ENCODE peak calls at places on chromosome 7, in six cellular contexts. B is H9, S is H1, G is mesendoderm, N is neuronal stem cell, C is mesenchymal stem cell. H is an unnamed sample.

GRCh38 chr7:130144632-130145171 is 60.5 kb downstream of the TMEM209 start:
- DNase-seq in C (peak), N (no peak), B (no peak), G (no peak), S (peak), H (peak)

GRCh38 chr7:28573059-28573553 is 160.8 kb downstream of the CREB5 start:
- DNase-seq in C (no peak), B (no peak), G (no peak), S (no peak), N (no peak), H (peak)

GRCh38 chr7:126411821-126412383 is 840.8 kb downstream of the GRM8 start:
- DNase-seq in B (no peak), N (no peak), G (no peak), S (no peak), C (no peak), H (no peak)

GRCh38 chr7:122010116-122010515 is 133.9 kb downstream of the AASS start:
- DNase-seq in G (no peak), C (no peak), N (no peak), B (no peak), S (no peak), H (no peak)

GRCh38 chr7:125061-125471 is 67.3 kb upstream of the FAM20C start:
- DNase-seq in S (no peak), N (no peak), G (no peak), B (no peak), C (no peak), H (no peak)

GRCh38 chr7:45863715-45864114 is 9.2 kb downstream of the CCDC201 start:
- DNase-seq in B (peak), N (no peak), C (no peak), G (peak), S (peak), H (no peak)

GRCh38 chr7:137933270-137934017 is 68.4 kb downstream of the CREB3L2 start:
- DNase-seq in S (no peak), N (no peak), B (no peak), C (peak), G (peak), H (peak)

GRCh38 chr7:126450269-126450671 is 802.5 kb downstream of the GRM8 start:
- DNase-seq in C (no peak), S (no peak), N (no peak), B (no peak), G (no peak), H (no peak)

GRCh38 chr7:148982596-148983219 is 45.6 kb downstream of the PDIA4 start:
- DNase-seq in G (peak), N (no peak), C (peak), B (no peak), S (no peak), H (peak)

DNA sequence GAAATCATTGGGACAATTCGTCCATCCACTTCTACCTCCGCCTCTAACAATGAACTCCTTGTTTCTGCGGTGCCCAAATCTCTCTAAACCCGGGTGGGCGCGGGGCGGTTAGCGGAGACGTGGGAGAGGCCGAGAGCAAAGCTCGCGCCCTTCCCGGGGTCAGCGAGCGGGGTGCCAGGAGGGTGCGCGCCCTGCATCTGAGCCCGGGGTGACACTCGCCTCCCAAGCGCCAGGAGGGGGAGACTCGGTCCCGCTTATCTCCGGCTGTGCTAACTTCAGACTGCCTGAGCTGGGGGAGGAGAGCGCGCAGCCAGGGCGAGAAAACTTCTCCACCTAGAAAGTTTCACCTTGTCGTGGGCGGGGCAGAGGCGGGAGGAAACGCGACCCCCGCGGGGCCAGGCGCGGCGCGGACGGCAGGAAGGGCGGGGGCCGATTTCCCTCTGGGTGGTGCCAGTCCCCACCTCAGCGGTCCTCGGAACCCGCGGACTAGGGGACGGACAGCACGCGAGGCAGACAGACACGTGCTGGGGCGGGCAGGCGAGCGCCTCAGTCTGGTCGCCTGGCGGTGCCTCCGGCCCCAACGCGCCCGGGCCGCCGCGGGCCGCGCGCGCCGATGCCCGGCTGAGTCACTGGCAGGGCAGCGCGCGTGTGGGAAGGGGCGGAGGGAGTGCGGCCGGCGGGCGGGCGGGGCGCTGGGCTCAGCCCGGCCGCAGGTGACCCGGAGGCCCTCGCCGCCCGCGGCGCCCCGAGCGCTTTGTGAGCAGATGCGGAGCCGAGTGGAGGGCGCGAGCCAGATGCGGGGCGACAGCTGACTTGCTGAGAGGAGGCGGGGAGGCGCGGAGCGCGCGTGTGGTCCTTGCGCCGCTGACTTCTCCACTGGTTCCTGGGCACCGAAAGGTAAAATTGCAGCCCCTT is at the start of gene MET:
- DNase-seq in B (peak), S (peak), N (peak), G (peak), C (peak), H (peak)
- H3K23ac ChIP-seq in B (no peak), S (no peak), N (no peak), G (no peak), C (no peak), H (peak)

GRCh38 chr7:4882169-4882741 is 1.3 kb downstream of the RADIL start:
- DNase-seq in C (peak), G (peak), S (peak), N (peak), B (peak), H (peak)

GRCh38 chr7:4879401-4880081 is 4.0 kb downstream of the RADIL start:
- DNase-seq in G (no peak), C (no peak), B (no peak), N (no peak), S (no peak), H (no peak)

GRCh38 chr7:4878336-4879335 is 4.9 kb downstream of the RADIL start:
- DNase-seq in B (no peak), G (no peak), S (no peak), N (no peak), C (no peak), H (no peak)

GRCh38 chr7:4882742-4883351 is 669 bp downstream of the RADIL start:
- DNase-seq in S (peak), N (peak), B (no peak), G (peak), C (no peak), H (no peak)

GRCh38 chr7:4880218-4880617 is 3.3 kb downstream of the RADIL start:
- DNase-seq in C (no peak), S (no peak), G (no peak), B (no peak), N (no peak), H (no peak)
- H3K23ac ChIP-seq in C (no peak), S (no peak), G (no peak), B (no peak), N (no peak), H (no peak)

GRCh38 chr7:115299379-115300038 is 377.6 kb downstream of the MDFIC start:
- DNase-seq in B (no peak), C (peak), G (peak), N (peak), S (no peak), H (no peak)

GRCh38 chr7:115292381-115292780 is 370.5 kb downstream of the MDFIC start:
- DNase-seq in C (no peak), B (no peak), S (no peak), G (no peak), N (no peak), H (no peak)

GRCh38 chr7:115293628-115294236 is 371.8 kb downstream of the MDFIC start:
- DNase-seq in N (no peak), S (no peak), B (no peak), C (no peak), G (no peak), H (peak)

GRCh38 chr7:115300228-115300870 is 378.5 kb downstream of the MDFIC start:
- DNase-seq in G (no peak), N (no peak), S (no peak), C (peak), B (no peak), H (peak)

GRCh38 chr7:115297651-115298050 is 375.8 kb downstream of the MDFIC start:
- DNase-seq in S (no peak), B (no peak), N (no peak), G (peak), C (peak), H (peak)
- H3K23ac ChIP-seq in S (no peak), B (no peak), N (no peak), G (no peak), C (no peak), H (peak)

GRCh38 chr7:25090374-25090773 is 34.7 kb downstream of the CYCS start:
- DNase-seq in B (no peak), S (no peak), N (no peak), C (no peak), G (no peak), H (no peak)
- H3K23ac ChIP-seq in B (no peak), S (no peak), N (no peak), C (no peak), G (no peak), H (no peak)

GRCh38 chr7:25809441-25809840 is 342.6 kb upstream of the NFE2L3 start:
- DNase-seq in S (no peak), C (no peak), G (no peak), B (no peak), N (no peak), H (no peak)
- H3K23ac ChIP-seq in S (no peak), C (no peak), G (no peak), B (no peak), N (no peak), H (no peak)

H was measured in IMR-90.